ENCODE peak calls at places on chromosomes 5 and 9, in eight cellular contexts. One of them, this sample, is unnamed.

GRCh38 chr5:1764606-1764960 is 35.1 kb downstream of the MRPL36 start:
- DNase-seq in heart left ventricle: peak
- DNase-seq in fibroblast of pulmonary artery: no peak
- DNase-seq in BJ: no peak
- DNase-seq in Jurkat, Clone E6-1: no peak
- DNase-seq in stimulated activated CD8-positive, alpha-beta memory T cell treated with anti-CD3 and anti-CD28 coated beads, Interleukin-15, amount 100 ng/mL, for 48 hours: no peak
- DNase-seq in midbrain: no peak
- DNase-seq in activated CD8-positive, alpha-beta memory T cell treated with anti-CD3 and anti-CD28 coated beads for 48 hours: no peak
- DNase-seq in this sample: no peak

GRCh38 chr5:75512383-75513074 is 838 bp downstream of the POLK start:
- DNase-seq in Jurkat, Clone E6-1: no peak
- DNase-seq in midbrain: no peak
- DNase-seq in stimulated activated CD8-positive, alpha-beta memory T cell treated with anti-CD3 and anti-CD28 coated beads, Interleukin-15, amount 100 ng/mL, for 48 hours: no peak
- DNase-seq in activated CD8-positive, alpha-beta memory T cell treated with anti-CD3 and anti-CD28 coated beads for 48 hours: no peak
- DNase-seq in fibroblast of pulmonary artery: peak
- DNase-seq in heart left ventricle: no peak
- DNase-seq in BJ: no peak
- DNase-seq in this sample: no peak

GRCh38 chr5:33994845-33995244 is 10.4 kb upstream of the SLC45A2 start:
- DNase-seq in heart left ventricle: no peak
- DNase-seq in midbrain: no peak
- DNase-seq in activated CD8-positive, alpha-beta memory T cell treated with anti-CD3 and anti-CD28 coated beads for 48 hours: no peak
- DNase-seq in stimulated activated CD8-positive, alpha-beta memory T cell treated with anti-CD3 and anti-CD28 coated beads, Interleukin-15, amount 100 ng/mL, for 48 hours: no peak
- DNase-seq in BJ: no peak
- DNase-seq in fibroblast of pulmonary artery: peak
- DNase-seq in Jurkat, Clone E6-1: no peak
- DNase-seq in this sample: no peak

GRCh38 chr9:114170792-114171461 is 15.6 kb downstream of the COL27A1 start:
- DNase-seq in activated CD8-positive, alpha-beta memory T cell treated with anti-CD3 and anti-CD28 coated beads for 48 hours: no peak
- DNase-seq in heart left ventricle: peak
- DNase-seq in Jurkat, Clone E6-1: no peak
- DNase-seq in midbrain: no peak
- DNase-seq in BJ: no peak
- DNase-seq in stimulated activated CD8-positive, alpha-beta memory T cell treated with anti-CD3 and anti-CD28 coated beads, Interleukin-15, amount 100 ng/mL, for 48 hours: no peak
- DNase-seq in fibroblast of pulmonary artery: no peak
- DNase-seq in this sample: no peak

GRCh38 chr5:139062910-139063663 is 135.1 kb downstream of the SIL1 start:
- DNase-seq in BJ: no peak
- DNase-seq in midbrain: no peak
- DNase-seq in stimulated activated CD8-positive, alpha-beta memory T cell treated with anti-CD3 and anti-CD28 coated beads, Interleukin-15, amount 100 ng/mL, for 48 hours: no peak
- DNase-seq in fibroblast of pulmonary artery: no peak
- DNase-seq in activated CD8-positive, alpha-beta memory T cell treated with anti-CD3 and anti-CD28 coated beads for 48 hours: no peak
- DNase-seq in heart left ventricle: no peak
- DNase-seq in Jurkat, Clone E6-1: no peak
- DNase-seq in this sample: no peak

GRCh38 chr5:82388186-82388585 is 110.0 kb upstream of the RPS23 start:
- DNase-seq in stimulated activated CD8-positive, alpha-beta memory T cell treated with anti-CD3 and anti-CD28 coated beads, Interleukin-15, amount 100 ng/mL, for 48 hours: no peak
- DNase-seq in fibroblast of pulmonary artery: peak
- DNase-seq in BJ: peak
- DNase-seq in midbrain: no peak
- DNase-seq in heart left ventricle: no peak
- DNase-seq in Jurkat, Clone E6-1: no peak
- DNase-seq in activated CD8-positive, alpha-beta memory T cell treated with anti-CD3 and anti-CD28 coated beads for 48 hours: no peak
- DNase-seq in this sample: no peak

GRCh38 chr9:96646081-96646991 is 8.8 kb downstream of the PRXL2C start:
- DNase-seq in fibroblast of pulmonary artery: peak
- DNase-seq in stimulated activated CD8-positive, alpha-beta memory T cell treated with anti-CD3 and anti-CD28 coated beads, Interleukin-15, amount 100 ng/mL, for 48 hours: no peak
- DNase-seq in BJ: peak
- DNase-seq in Jurkat, Clone E6-1: no peak
- DNase-seq in heart left ventricle: no peak
- DNase-seq in midbrain: no peak
- DNase-seq in activated CD8-positive, alpha-beta memory T cell treated with anti-CD3 and anti-CD28 coated beads for 48 hours: no peak
- DNase-seq in this sample: no peak

GRCh38 chr9:96417610-96418073 is 528 bp downstream of the ZNF367 start:
- DNase-seq in BJ: no peak
- DNase-seq in Jurkat, Clone E6-1: no peak
- DNase-seq in stimulated activated CD8-positive, alpha-beta memory T cell treated with anti-CD3 and anti-CD28 coated beads, Interleukin-15, amount 100 ng/mL, for 48 hours: no peak
- DNase-seq in heart left ventricle: peak
- DNase-seq in fibroblast of pulmonary artery: no peak
- DNase-seq in midbrain: no peak
- DNase-seq in activated CD8-positive, alpha-beta memory T cell treated with anti-CD3 and anti-CD28 coated beads for 48 hours: peak
- DNase-seq in this sample: no peak

GRCh38 chr9:111601237-111602018 is 2.0 kb upstream of the PTGR1 start:
- DNase-seq in activated CD8-positive, alpha-beta memory T cell treated with anti-CD3 and anti-CD28 coated beads for 48 hours: no peak
- DNase-seq in heart left ventricle: no peak
- DNase-seq in Jurkat, Clone E6-1: no peak
- DNase-seq in fibroblast of pulmonary artery: peak
- DNase-seq in BJ: no peak
- DNase-seq in midbrain: no peak
- DNase-seq in stimulated activated CD8-positive, alpha-beta memory T cell treated with anti-CD3 and anti-CD28 coated beads, Interleukin-15, amount 100 ng/mL, for 48 hours: no peak
- DNase-seq in this sample: no peak

GRCh38 chr5:170867825-170868224 is 6.0 kb downstream of the RANBP17 start:
- DNase-seq in heart left ventricle: no peak
- DNase-seq in stimulated activated CD8-positive, alpha-beta memory T cell treated with anti-CD3 and anti-CD28 coated beads, Interleukin-15, amount 100 ng/mL, for 48 hours: no peak
- DNase-seq in activated CD8-positive, alpha-beta memory T cell treated with anti-CD3 and anti-CD28 coated beads for 48 hours: no peak
- DNase-seq in BJ: no peak
- DNase-seq in fibroblast of pulmonary artery: no peak
- DNase-seq in midbrain: no peak
- DNase-seq in Jurkat, Clone E6-1: no peak
- DNase-seq in this sample: no peak

GRCh38 chr5:155027993-155028629 is 14.6 kb downstream of the KIF4B start:
- DNase-seq in stimulated activated CD8-positive, alpha-beta memory T cell treated with anti-CD3 and anti-CD28 coated beads, Interleukin-15, amount 100 ng/mL, for 48 hours: no peak
- DNase-seq in midbrain: no peak
- DNase-seq in heart left ventricle: no peak
- DNase-seq in Jurkat, Clone E6-1: no peak
- DNase-seq in BJ: no peak
- DNase-seq in activated CD8-positive, alpha-beta memory T cell treated with anti-CD3 and anti-CD28 coated beads for 48 hours: no peak
- DNase-seq in fibroblast of pulmonary artery: peak
- DNase-seq in this sample: no peak

GRCh38 chr9:93893899-93894690 is 61.1 kb downstream of the BARX1 start:
- DNase-seq in BJ: no peak
- DNase-seq in stimulated activated CD8-positive, alpha-beta memory T cell treated with anti-CD3 and anti-CD28 coated beads, Interleukin-15, amount 100 ng/mL, for 48 hours: no peak
- DNase-seq in Jurkat, Clone E6-1: no peak
- DNase-seq in fibroblast of pulmonary artery: no peak
- DNase-seq in activated CD8-positive, alpha-beta memory T cell treated with anti-CD3 and anti-CD28 coated beads for 48 hours: no peak
- DNase-seq in heart left ventricle: no peak
- DNase-seq in midbrain: no peak
- DNase-seq in this sample: no peak